ENCODE peak calls at places on chromosome 7, in five cellular contexts. P is neural progenitor cell; J is GM23248; G is CD4-positive, alpha-beta memory T cell; A is WERI-Rb-1. O is an unnamed sample.

GRCh38 chr7:129494041-129494440 is 8.3 kb upstream of the SMKR1 start:
- DNase-seq in P (no peak), J (peak; percentile 93), G (no peak), A (no peak), O (no peak)

GRCh38 chr7:30852360-30852709 is 59.3 kb upstream of the AQP1 start:
- DNase-seq in P (peak; percentile 35), J (peak; percentile 44), G (no peak), A (peak; percentile 59), O (no peak)

GRCh38 chr7:139914306-139914747 is 85.3 kb downstream of the TBXAS1 start:
- DNase-seq in P (no peak), J (peak; percentile 58), G (no peak), A (no peak), O (no peak)

GRCh38 chr7:27640914-27641570 is 21.6 kb downstream of the HIBADH start:
- DNase-seq in P (no peak), J (peak; percentile 29), G (no peak), A (no peak), O (no peak)

GRCh38 chr7:136923111-136923510 is 54.7 kb downstream of the CHRM2 start:
- DNase-seq in P (no peak), J (peak; percentile 62), G (no peak), A (no peak), O (no peak)

GRCh38 chr7:36573066-36573465 is 151.2 kb downstream of the AOAH start:
- DNase-seq in P (no peak), J (no peak), G (no peak), A (no peak), O (no peak)

GRCh38 chr7:103702454-103702853 is 256.4 kb upstream of the SLC26A5 start:
- DNase-seq in P (no peak), J (peak; percentile 14), G (no peak), A (no peak), O (no peak)

GRCh38 chr7:155864991-155865690 is 52.9 kb upstream of the SHH start:
- DNase-seq in P (no peak), J (no peak), G (no peak), A (no peak), O (no peak)

GRCh38 chr7:22868509-22868908 is 45.9 kb upstream of the TOMM7 start:
- DNase-seq in P (no peak), J (no peak), G (no peak), A (no peak), O (no peak)

GRCh38 chr7:73612598-73613269 is 11.6 kb downstream of the MLXIPL start:
- DNase-seq in P (peak; percentile 40), J (peak; percentile 41), G (no peak), A (no peak), O (no peak)

GRCh38 chr7:53431901-53432300 is 396.5 kb downstream of the POM121L12 start:
- DNase-seq in P (no peak), J (no peak), G (no peak), A (no peak), O (no peak)

GRCh38 chr7:30057741-30058140 is 29.5 kb downstream of the PLEKHA8 start:
- DNase-seq in P (no peak), J (peak; percentile 21), G (no peak), A (no peak), O (no peak)

GRCh38 chr7:38660427-38661099 is 29.4 kb upstream of the AMPH start:
- DNase-seq in P (peak; percentile 73), J (peak; percentile 81), G (peak; percentile 36), A (peak; percentile 47), O (no peak)

GRCh38 chr7:21238717-21239116 is 189.2 kb upstream of the SP4 start:
- DNase-seq in P (no peak), J (no peak), G (no peak), A (no peak), O (no peak)

GRCh38 chr7:110534241-110534931 is 556.5 kb upstream of the LRRN3 start:
- DNase-seq in P (no peak), J (peak; percentile 53), G (no peak), A (no peak), O (no peak)

GRCh38 chr7:143331179-143331825 is 15.4 kb downstream of the CLCN1 start:
- DNase-seq in P (no peak), J (peak; percentile 98), G (no peak), A (no peak), O (no peak)

GRCh38 chr7:102914585-102914984 is 1.8 kb downstream of the LRRC17 start:
- DNase-seq in P (peak; percentile 67), J (peak; percentile 62), G (no peak), A (peak; percentile 85), O (no peak)

GRCh38 chr7:29765392-29765979 is 40.8 kb upstream of the WIPF3 start:
- DNase-seq in P (no peak), J (no peak), G (no peak), A (no peak), O (no peak)

GRCh38 chr7:42272793-42273665 is 36.0 kb upstream of the GLI3 start:
- DNase-seq in P (peak; percentile 43), J (peak; percentile 85), G (no peak), A (no peak), O (no peak)

GRCh38 chr7:149468208-149468607 is 7.3 kb upstream of the ZNF777 start:
- DNase-seq in P (no peak), J (no peak), G (no peak), A (no peak), O (no peak)

GRCh38 chr7:11168622-11169170 is 195.0 kb downstream of the PHF14 start:
- DNase-seq in P (no peak), J (no peak), G (no peak), A (no peak), O (no peak)

GRCh38 chr7:79529214-79529895 is 75.9 kb upstream of the MAGI2 start:
- DNase-seq in P (no peak), J (no peak), G (no peak), A (no peak), O (no peak)

GRCh38 chr7:157712666-157713235 is 375.9 kb downstream of the DNAJB6 start:
- DNase-seq in P (no peak), J (no peak), G (no peak), A (no peak), O (no peak)

GRCh38 chr7:85688712-85689111 is 501.9 kb upstream of the SEMA3D start:
- DNase-seq in P (no peak), J (peak; percentile 8), G (no peak), A (no peak), O (no peak)

GRCh38 chr7:159078911-159079270 is 65.8 kb downstream of the VIPR2 start:
- DNase-seq in P (no peak), J (no peak), G (no peak), A (no peak), O (no peak)

GRCh38 chr7:86932038-86932512 is 127.4 kb downstream of the ELAPOR2 start:
- DNase-seq in P (no peak), J (peak; percentile 96), G (no peak), A (no peak), O (no peak)

GRCh38 chr7:104012815-104013214 is 23.4 kb upstream of the RELN start:
- DNase-seq in P (no peak), J (no peak), G (no peak), A (no peak), O (no peak)

GRCh38 chr7:38186593-38187314 is 8.7 kb downstream of the STARD3NL start:
- DNase-seq in P (no peak), J (peak; percentile 83), G (no peak), A (no peak), O (no peak)

GRCh38 chr7:44540592-44541027 is 520 bp downstream of the NPC1L1 start:
- DNase-seq in P (no peak), J (no peak), G (no peak), A (no peak), O (no peak)

GRCh38 chr7:130732980-130733865 is 784 bp downstream of the KLF14 start:
- DNase-seq in P (peak; percentile 70), J (peak; percentile 41), G (no peak), A (peak; percentile 72), O (no peak)

GRCh38 chr7:46507601-46508000 is 586.5 kb upstream of the IGFBP3 start:
- DNase-seq in P (peak; percentile 48), J (no peak), G (no peak), A (no peak), O (no peak)

GRCh38 chr7:43639858-43640491 is 57.1 kb downstream of the STK17A start:
- DNase-seq in P (peak; percentile 87), J (peak; percentile 83), G (no peak), A (peak; percentile 82), O (no peak)

GRCh38 chr7:158809596-158809995 is 19.7 kb downstream of the ESYT2 start:
- DNase-seq in P (no peak), J (no peak), G (no peak), A (no peak), O (peak; percentile 34)

GRCh38 chr7:72152171-72153131 is 259.7 kb downstream of the CALN1 start:
- DNase-seq in P (peak; percentile 18), J (no peak), G (no peak), A (no peak), O (no peak)

GRCh38 chr7:112853429-112853828 is 63.2 kb upstream of the TMEM168 start:
- DNase-seq in P (no peak), J (no peak), G (no peak), A (no peak), O (no peak)

GRCh38 chr7:95547949-95548348 is 48.4 kb downstream of the PDK4 start:
- DNase-seq in P (no peak), J (no peak), G (no peak), A (no peak), O (no peak)
- H3K27ac ChIP-seq in P (no peak overlapping the region), J (no peak overlapping the region), G (no peak overlapping the region), A (no peak overlapping the region), O (no peak overlapping the region)

GRCh38 chr7:14687777-14688176 is 214.8 kb downstream of the DGKB start:
- DNase-seq in P (no peak), J (no peak), G (no peak), A (no peak), O (no peak)
- H3K4me3 ChIP-seq in P (no peak overlapping the region), J (no peak overlapping the region), G (no peak overlapping the region), A (no peak overlapping the region), O (no peak overlapping the region)

DNA sequence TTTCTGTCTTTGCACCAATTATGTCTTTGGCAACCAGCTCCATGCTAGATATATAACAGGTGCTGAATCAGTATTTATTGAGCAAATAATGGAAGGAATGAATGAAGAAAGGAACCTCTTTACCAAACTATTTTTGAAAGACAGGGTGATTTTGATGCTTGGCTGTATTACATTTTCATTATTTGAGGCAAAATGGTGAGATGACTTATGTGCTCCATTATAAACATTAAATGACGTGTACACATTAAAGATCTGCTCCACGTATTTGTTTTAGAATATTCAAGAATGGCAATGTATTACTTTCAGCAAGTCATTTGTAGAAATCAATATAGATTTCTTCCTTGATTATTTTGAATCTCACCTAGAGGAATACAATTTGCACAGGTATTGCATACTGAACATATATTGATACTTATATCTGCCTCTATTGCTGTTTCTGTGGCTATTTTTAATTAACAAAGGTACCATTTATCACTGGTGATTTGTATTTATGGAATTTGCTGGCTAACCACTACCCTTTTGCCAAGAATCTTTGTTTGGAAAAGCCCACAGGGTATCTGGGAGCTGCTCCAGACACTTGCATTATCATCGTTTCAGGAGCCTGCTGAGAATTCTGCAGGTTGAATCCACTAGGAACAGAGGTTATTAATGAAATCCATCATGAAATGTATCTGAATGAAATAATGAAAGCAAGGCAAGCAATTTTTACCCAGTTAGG is 92.2 kb downstream of the SEMA3C start:
- DNase-seq in P (no peak), J (peak; percentile 65), G (no peak), A (no peak), O (no peak)
- H3K27ac ChIP-seq in P (no peak overlapping the region), J (no peak overlapping the region), G (no peak overlapping the region), A (no peak overlapping the region), O (no peak overlapping the region)

DNA sequence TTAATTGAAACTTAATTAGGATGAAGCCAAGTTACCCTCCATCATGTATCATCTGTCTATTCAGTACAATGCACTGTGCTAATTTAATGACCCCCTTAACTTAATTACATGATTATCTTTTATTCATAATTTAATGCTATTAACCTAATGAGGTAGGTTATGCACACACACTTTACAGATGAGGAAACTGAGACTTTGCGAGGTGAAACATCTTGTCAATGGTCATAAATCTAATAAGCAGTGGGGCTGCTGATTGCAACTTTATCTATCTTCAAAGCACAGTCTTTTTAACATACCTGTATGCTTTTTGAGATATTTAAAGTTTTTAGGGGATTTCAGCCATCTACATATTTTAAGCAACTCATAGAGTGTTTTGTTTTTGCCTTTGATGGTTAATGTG is 547 bp downstream of the MACC1 start:
- DNase-seq in P (no peak), J (no peak), G (no peak), A (no peak), O (no peak)
- H3K4me3 ChIP-seq in P (peak overlapping the region; percentile 16), J (no peak overlapping the region), G (no peak overlapping the region), A (no peak overlapping the region), O (no peak overlapping the region)

O was measured in CD8-positive, alpha-beta memory T cell.